ENCODE peak calls at places on chromosome 11, in ten cellular contexts. W, B, Y, M, G, N, Q, O, P and J are unnamed samples.

GRCh38 chr11:47905358-47906059 is 57.4 kb upstream of the NUP160 start:
- DNase-seq in W (no peak), B (no peak), Y (no peak), M (no peak), G (no peak), N (peak), Q (no peak), O (no peak), P (no peak), J (peak)

GRCh38 chr11:83078269-83078668 is 6.6 kb upstream of the RAB30 start:
- DNase-seq in W (no peak), B (no peak), Y (no peak), M (no peak), G (no peak), N (no peak), Q (no peak), O (no peak), P (no peak), J (no peak)

GRCh38 chr11:109783842-109784241 is 309.4 kb upstream of the ZC3H12C start:
- DNase-seq in W (no peak), B (no peak), Y (no peak), M (no peak), G (no peak), N (no peak), Q (peak), O (peak), P (no peak), J (no peak)

GRCh38 chr11:96102664-96103068 is 178.8 kb upstream of the MTMR2 start:
- DNase-seq in W (no peak), B (no peak), Y (no peak), M (peak), G (peak), N (peak), Q (no peak), O (no peak), P (no peak), J (no peak)

GRCh38 chr11:19644316-19644715 is 68.3 kb upstream of the NAV2 start:
- DNase-seq in W (no peak), B (no peak), Y (no peak), M (no peak), G (no peak), N (no peak), Q (no peak), O (no peak), P (no peak), J (no peak)

GRCh38 chr11:20161230-20161918 is 1.1 kb upstream of the DBX1 start:
- DNase-seq in W (no peak), B (no peak), Y (no peak), M (no peak), G (no peak), N (no peak), Q (no peak), O (peak), P (no peak), J (no peak)

GRCh38 chr11:121722431-121723256 is 269.9 kb upstream of the SORL1-AS1 start:
- DNase-seq in W (no peak), B (peak), Y (no peak), M (no peak), G (peak), N (no peak), Q (peak), O (peak), P (peak), J (peak)

GRCh38 chr11:104015649-104016415 is 20.6 kb upstream of the DDI1 start:
- DNase-seq in W (no peak), B (no peak), Y (no peak), M (no peak), G (no peak), N (no peak), Q (no peak), O (no peak), P (no peak), J (no peak)

GRCh38 chr11:70863186-70863585 is 389.2 kb downstream of the SHANK2 start:
- DNase-seq in W (no peak), B (no peak), Y (no peak), M (no peak), G (no peak), N (no peak), Q (no peak), O (no peak), P (no peak), J (no peak)

GRCh38 chr11:65496304-65497140 is 2.3 kb upstream of the MALAT1 start:
- DNase-seq in W (no peak), B (peak), Y (no peak), M (no peak), G (peak), N (peak), Q (peak), O (no peak), P (no peak), J (no peak)